ENCODE peak calls at places on chromosome 17, in four cellular contexts. One of them, this sample, is unnamed.
A peak's percentile ranks its signal among the peaks of the same experiment; 100 is the strongest.

GRCh38 chr17:21239680-21240374 is 13.4 kb downstream of the NATD1 start:
- DNase-seq in T-helper 2 cell: no peak
- DNase-seq in stimulated activated naive B cell treated with anti-CD40 and anti-IgM and Interleukin-4, amounts not matched to agents 10 μg/mL and 1 μg/mL and 100 μg/mL, for 72 hours: no peak
- DNase-seq in NCI-H2171 treated with DMSO at 0.1 percent for 48 hours: peak; percentile 39
- DNase-seq in this sample: peak; percentile 72

GRCh38 chr17:46964315-46965265 is 14.5 kb downstream of the RPRML start:
- DNase-seq in T-helper 2 cell: no peak
- DNase-seq in stimulated activated naive B cell treated with anti-CD40 and anti-IgM and Interleukin-4, amounts not matched to agents 10 μg/mL and 1 μg/mL and 100 μg/mL, for 72 hours: no peak
- DNase-seq in NCI-H2171 treated with DMSO at 0.1 percent for 48 hours: no peak
- DNase-seq in this sample: no peak

GRCh38 chr17:42313389-42313772 is 25.1 kb downstream of the STAT5A start:
- DNase-seq in NCI-H2171 treated with DMSO at 0.1 percent for 48 hours: no peak
- DNase-seq in T-helper 2 cell: no peak
- DNase-seq in stimulated activated naive B cell treated with anti-CD40 and anti-IgM and Interleukin-4, amounts not matched to agents 10 μg/mL and 1 μg/mL and 100 μg/mL, for 72 hours: no peak
- DNase-seq in this sample: no peak

GRCh38 chr17:67531291-67531690 is 154.2 kb downstream of the PITPNC1 start:
- DNase-seq in T-helper 2 cell: no peak
- DNase-seq in NCI-H2171 treated with DMSO at 0.1 percent for 48 hours: no peak
- DNase-seq in stimulated activated naive B cell treated with anti-CD40 and anti-IgM and Interleukin-4, amounts not matched to agents 10 μg/mL and 1 μg/mL and 100 μg/mL, for 72 hours: no peak
- DNase-seq in this sample: no peak

GRCh38 chr17:38702900-38703741 is 2.0 kb upstream of the MLLT6 start:
- DNase-seq in T-helper 2 cell: no peak
- DNase-seq in stimulated activated naive B cell treated with anti-CD40 and anti-IgM and Interleukin-4, amounts not matched to agents 10 μg/mL and 1 μg/mL and 100 μg/mL, for 72 hours: no peak
- DNase-seq in NCI-H2171 treated with DMSO at 0.1 percent for 48 hours: no peak
- DNase-seq in this sample: no peak

GRCh38 chr17:17131876-17132275 is 74.3 kb downstream of the PLD6 start:
- DNase-seq in T-helper 2 cell: no peak
- DNase-seq in stimulated activated naive B cell treated with anti-CD40 and anti-IgM and Interleukin-4, amounts not matched to agents 10 μg/mL and 1 μg/mL and 100 μg/mL, for 72 hours: no peak
- DNase-seq in NCI-H2171 treated with DMSO at 0.1 percent for 48 hours: no peak
- DNase-seq in this sample: no peak

GRCh38 chr17:7801582-7801981 is 32.4 kb upstream of the KDM6B start:
- DNase-seq in T-helper 2 cell: no peak
- DNase-seq in NCI-H2171 treated with DMSO at 0.1 percent for 48 hours: no peak
- DNase-seq in stimulated activated naive B cell treated with anti-CD40 and anti-IgM and Interleukin-4, amounts not matched to agents 10 μg/mL and 1 μg/mL and 100 μg/mL, for 72 hours: no peak
- DNase-seq in this sample: no peak

GRCh38 chr17:16939606-16940115 is 32.3 kb downstream of the TNFRSF13B start:
- DNase-seq in stimulated activated naive B cell treated with anti-CD40 and anti-IgM and Interleukin-4, amounts not matched to agents 10 μg/mL and 1 μg/mL and 100 μg/mL, for 72 hours: no peak
- DNase-seq in T-helper 2 cell: no peak
- DNase-seq in NCI-H2171 treated with DMSO at 0.1 percent for 48 hours: no peak
- DNase-seq in this sample: no peak

GRCh38 chr17:66337866-66338472 is 35.6 kb downstream of the PRKCA start:
- DNase-seq in T-helper 2 cell: no peak
- DNase-seq in NCI-H2171 treated with DMSO at 0.1 percent for 48 hours: peak; percentile 34
- DNase-seq in stimulated activated naive B cell treated with anti-CD40 and anti-IgM and Interleukin-4, amounts not matched to agents 10 μg/mL and 1 μg/mL and 100 μg/mL, for 72 hours: no peak
- DNase-seq in this sample: no peak

GRCh38 chr17:66527335-66527734 is 224.9 kb downstream of the PRKCA start:
- DNase-seq in T-helper 2 cell: no peak
- DNase-seq in NCI-H2171 treated with DMSO at 0.1 percent for 48 hours: no peak
- DNase-seq in stimulated activated naive B cell treated with anti-CD40 and anti-IgM and Interleukin-4, amounts not matched to agents 10 μg/mL and 1 μg/mL and 100 μg/mL, for 72 hours: no peak
- DNase-seq in this sample: no peak

GRCh38 chr17:45848868-45849535 is 4.3 kb downstream of the SPPL2C start:
- DNase-seq in stimulated activated naive B cell treated with anti-CD40 and anti-IgM and Interleukin-4, amounts not matched to agents 10 μg/mL and 1 μg/mL and 100 μg/mL, for 72 hours: no peak
- DNase-seq in NCI-H2171 treated with DMSO at 0.1 percent for 48 hours: no peak
- DNase-seq in T-helper 2 cell: no peak
- DNase-seq in this sample: no peak

GRCh38 chr17:45964634-45965033 is 34.4 kb upstream of the STH start:
- DNase-seq in stimulated activated naive B cell treated with anti-CD40 and anti-IgM and Interleukin-4, amounts not matched to agents 10 μg/mL and 1 μg/mL and 100 μg/mL, for 72 hours: no peak
- DNase-seq in T-helper 2 cell: no peak
- DNase-seq in NCI-H2171 treated with DMSO at 0.1 percent for 48 hours: no peak
- DNase-seq in this sample: no peak

GRCh38 chr17:77725851-77726250 is 232.7 kb upstream of the TNRC6C start:
- DNase-seq in T-helper 2 cell: no peak
- DNase-seq in NCI-H2171 treated with DMSO at 0.1 percent for 48 hours: no peak
- DNase-seq in stimulated activated naive B cell treated with anti-CD40 and anti-IgM and Interleukin-4, amounts not matched to agents 10 μg/mL and 1 μg/mL and 100 μg/mL, for 72 hours: no peak
- DNase-seq in this sample: no peak

GRCh38 chr17:28478940-28479615 is 5.6 kb downstream of the SLC13A2 start:
- DNase-seq in T-helper 2 cell: no peak
- DNase-seq in NCI-H2171 treated with DMSO at 0.1 percent for 48 hours: no peak
- DNase-seq in stimulated activated naive B cell treated with anti-CD40 and anti-IgM and Interleukin-4, amounts not matched to agents 10 μg/mL and 1 μg/mL and 100 μg/mL, for 72 hours: no peak
- DNase-seq in this sample: no peak

GRCh38 chr17:32319548-32319905 is 22.4 kb downstream of the C17orf75 start:
- DNase-seq in T-helper 2 cell: peak; percentile 60
- DNase-seq in NCI-H2171 treated with DMSO at 0.1 percent for 48 hours: peak; percentile 62
- DNase-seq in stimulated activated naive B cell treated with anti-CD40 and anti-IgM and Interleukin-4, amounts not matched to agents 10 μg/mL and 1 μg/mL and 100 μg/mL, for 72 hours: peak; percentile 85
- DNase-seq in this sample: peak; percentile 90

GRCh38 chr17:16516594-16517018 is 24.6 kb upstream of the LRRC75A start:
- DNase-seq in NCI-H2171 treated with DMSO at 0.1 percent for 48 hours: peak; percentile 33
- DNase-seq in T-helper 2 cell: no peak
- DNase-seq in stimulated activated naive B cell treated with anti-CD40 and anti-IgM and Interleukin-4, amounts not matched to agents 10 μg/mL and 1 μg/mL and 100 μg/mL, for 72 hours: no peak
- DNase-seq in this sample: peak; percentile 79

GRCh38 chr17:50589112-50589712 is 28.7 kb downstream of the CACNA1G start:
- DNase-seq in NCI-H2171 treated with DMSO at 0.1 percent for 48 hours: no peak
- DNase-seq in T-helper 2 cell: no peak
- DNase-seq in stimulated activated naive B cell treated with anti-CD40 and anti-IgM and Interleukin-4, amounts not matched to agents 10 μg/mL and 1 μg/mL and 100 μg/mL, for 72 hours: no peak
- DNase-seq in this sample: no peak

GRCh38 chr17:1058423-1059130 is 61.6 kb downstream of the TIMM22 start:
- DNase-seq in T-helper 2 cell: no peak
- DNase-seq in stimulated activated naive B cell treated with anti-CD40 and anti-IgM and Interleukin-4, amounts not matched to agents 10 μg/mL and 1 μg/mL and 100 μg/mL, for 72 hours: no peak
- DNase-seq in NCI-H2171 treated with DMSO at 0.1 percent for 48 hours: peak; percentile 48
- DNase-seq in this sample: peak; percentile 51

GRCh38 chr17:60524463-60525346 is 1.3 kb downstream of the APPBP2 start:
- DNase-seq in T-helper 2 cell: no peak
- DNase-seq in NCI-H2171 treated with DMSO at 0.1 percent for 48 hours: peak; percentile 61
- DNase-seq in stimulated activated naive B cell treated with anti-CD40 and anti-IgM and Interleukin-4, amounts not matched to agents 10 μg/mL and 1 μg/mL and 100 μg/mL, for 72 hours: no peak
- DNase-seq in this sample: peak; percentile 11

GRCh38 chr17:55062921-55063320 is 94.4 kb downstream of the STXBP4 start:
- DNase-seq in T-helper 2 cell: no peak
- DNase-seq in stimulated activated naive B cell treated with anti-CD40 and anti-IgM and Interleukin-4, amounts not matched to agents 10 μg/mL and 1 μg/mL and 100 μg/mL, for 72 hours: no peak
- DNase-seq in NCI-H2171 treated with DMSO at 0.1 percent for 48 hours: no peak
- DNase-seq in this sample: peak; percentile 23

GRCh38 chr17:1769826-1770477 is 8.1 kb downstream of the SERPINF1 start:
- DNase-seq in NCI-H2171 treated with DMSO at 0.1 percent for 48 hours: peak; percentile 99
- DNase-seq in T-helper 2 cell: no peak
- DNase-seq in stimulated activated naive B cell treated with anti-CD40 and anti-IgM and Interleukin-4, amounts not matched to agents 10 μg/mL and 1 μg/mL and 100 μg/mL, for 72 hours: no peak
- DNase-seq in this sample: no peak

GRCh38 chr17:82023447-82024241 is 539 bp downstream of the LRRC45 start:
- DNase-seq in T-helper 2 cell: no peak
- DNase-seq in NCI-H2171 treated with DMSO at 0.1 percent for 48 hours: peak; percentile 29
- DNase-seq in stimulated activated naive B cell treated with anti-CD40 and anti-IgM and Interleukin-4, amounts not matched to agents 10 μg/mL and 1 μg/mL and 100 μg/mL, for 72 hours: no peak
- DNase-seq in this sample: peak; percentile 43

GRCh38 chr17:73705594-73705993 is 61.3 kb upstream of the SDK2 start:
- DNase-seq in NCI-H2171 treated with DMSO at 0.1 percent for 48 hours: no peak
- DNase-seq in T-helper 2 cell: no peak
- DNase-seq in stimulated activated naive B cell treated with anti-CD40 and anti-IgM and Interleukin-4, amounts not matched to agents 10 μg/mL and 1 μg/mL and 100 μg/mL, for 72 hours: no peak
- DNase-seq in this sample: peak; percentile 53

GRCh38 chr17:17814162-17815061 is 22.4 kb downstream of the SREBF1 start:
- DNase-seq in NCI-H2171 treated with DMSO at 0.1 percent for 48 hours: peak; percentile 95
- DNase-seq in T-helper 2 cell: no peak
- DNase-seq in stimulated activated naive B cell treated with anti-CD40 and anti-IgM and Interleukin-4, amounts not matched to agents 10 μg/mL and 1 μg/mL and 100 μg/mL, for 72 hours: no peak
- DNase-seq in this sample: no peak

GRCh38 chr17:50312311-50312710 is 33.6 kb upstream of the XYLT2 start:
- DNase-seq in T-helper 2 cell: no peak
- DNase-seq in NCI-H2171 treated with DMSO at 0.1 percent for 48 hours: no peak
- DNase-seq in stimulated activated naive B cell treated with anti-CD40 and anti-IgM and Interleukin-4, amounts not matched to agents 10 μg/mL and 1 μg/mL and 100 μg/mL, for 72 hours: no peak
- DNase-seq in this sample: no peak

GRCh38 chr17:50900383-50900892 is 34.3 kb upstream of the TOB1 start:
- DNase-seq in NCI-H2171 treated with DMSO at 0.1 percent for 48 hours: no peak
- DNase-seq in stimulated activated naive B cell treated with anti-CD40 and anti-IgM and Interleukin-4, amounts not matched to agents 10 μg/mL and 1 μg/mL and 100 μg/mL, for 72 hours: no peak
- DNase-seq in T-helper 2 cell: no peak
- DNase-seq in this sample: no peak

GRCh38 chr17:76275382-76276068 is 10.4 kb downstream of the UBALD2 start:
- DNase-seq in NCI-H2171 treated with DMSO at 0.1 percent for 48 hours: no peak
- DNase-seq in T-helper 2 cell: no peak
- DNase-seq in stimulated activated naive B cell treated with anti-CD40 and anti-IgM and Interleukin-4, amounts not matched to agents 10 μg/mL and 1 μg/mL and 100 μg/mL, for 72 hours: no peak
- DNase-seq in this sample: no peak

GRCh38 chr17:56629450-56630187 is 36.1 kb downstream of the NOG start:
- DNase-seq in NCI-H2171 treated with DMSO at 0.1 percent for 48 hours: peak; percentile 22
- DNase-seq in T-helper 2 cell: no peak
- DNase-seq in stimulated activated naive B cell treated with anti-CD40 and anti-IgM and Interleukin-4, amounts not matched to agents 10 μg/mL and 1 μg/mL and 100 μg/mL, for 72 hours: no peak
- DNase-seq in this sample: peak; percentile 71

GRCh38 chr17:34997355-34997862 is 17.1 kb downstream of the LIG3 start:
- DNase-seq in T-helper 2 cell: no peak
- DNase-seq in stimulated activated naive B cell treated with anti-CD40 and anti-IgM and Interleukin-4, amounts not matched to agents 10 μg/mL and 1 μg/mL and 100 μg/mL, for 72 hours: no peak
- DNase-seq in NCI-H2171 treated with DMSO at 0.1 percent for 48 hours: peak; percentile 69
- DNase-seq in this sample: no peak

GRCh38 chr17:58121925-58122324 is 26.3 kb upstream of the OR4D1 start:
- DNase-seq in stimulated activated naive B cell treated with anti-CD40 and anti-IgM and Interleukin-4, amounts not matched to agents 10 μg/mL and 1 μg/mL and 100 μg/mL, for 72 hours: no peak
- DNase-seq in NCI-H2171 treated with DMSO at 0.1 percent for 48 hours: peak; percentile 77
- DNase-seq in T-helper 2 cell: no peak
- DNase-seq in this sample: peak; percentile 17

GRCh38 chr17:50863221-50863843 is 2.8 kb downstream of the TOB1 start:
- DNase-seq in stimulated activated naive B cell treated with anti-CD40 and anti-IgM and Interleukin-4, amounts not matched to agents 10 μg/mL and 1 μg/mL and 100 μg/mL, for 72 hours: no peak
- DNase-seq in NCI-H2171 treated with DMSO at 0.1 percent for 48 hours: no peak
- DNase-seq in T-helper 2 cell: no peak
- DNase-seq in this sample: no peak

GRCh38 chr17:62062313-62062712 is 2.8 kb downstream of the MED13 start:
- DNase-seq in T-helper 2 cell: no peak
- DNase-seq in NCI-H2171 treated with DMSO at 0.1 percent for 48 hours: no peak
- DNase-seq in stimulated activated naive B cell treated with anti-CD40 and anti-IgM and Interleukin-4, amounts not matched to agents 10 μg/mL and 1 μg/mL and 100 μg/mL, for 72 hours: no peak
- DNase-seq in this sample: no peak